ENCODE peak calls at places on chromosomes 16 and 17, in six cellular contexts. R, M, V, A, O and Y are unnamed samples.

GRCh38 chr17:56142781-56143180 is 10.5 kb upstream of the ANKFN1 start:
- DNase-seq in O (no peak), V (no peak), M (no peak), A (no peak), R (no peak), Y (no peak)

GRCh38 chr17:16381496-16381820 is 567 bp downstream of the UBB start:
- DNase-seq in V (no peak), A (no peak), M (no peak), R (no peak), O (no peak), Y (no peak)

GRCh38 chr17:34125921-34126320 is 129.2 kb upstream of the CCL2 start:
- DNase-seq in A (no peak), V (no peak), R (no peak), M (no peak), O (no peak), Y (no peak)

GRCh38 chr16:85754403-85754802 is 3.5 kb upstream of the C16orf74 start:
- DNase-seq in M (no peak), O (no peak), A (no peak), R (peak), V (no peak), Y (peak)

GRCh38 chr16:2004795-2005517 is 4.7 kb downstream of the ZNF598 start:
- DNase-seq in M (no peak), O (no peak), A (no peak), R (no peak), V (no peak), Y (peak)

GRCh38 chr16:70254095-70254964 is 2.6 kb upstream of the EXOSC6 start:
- DNase-seq in V (no peak), O (no peak), A (no peak), M (no peak), R (no peak), Y (no peak)

GRCh38 chr16:17499223-17499902 is 28.6 kb upstream of the XYLT1 start:
- DNase-seq in M (no peak), O (no peak), A (no peak), V (no peak), R (no peak), Y (no peak)

GRCh38 chr16:1773703-1774455 is 945 bp upstream of the MRPS34 start:
- DNase-seq in M (no peak), R (no peak), V (no peak), O (no peak), A (no peak), Y (no peak)

GRCh38 chr17:34637548-34638525 is 58.5 kb downstream of the TMEM132E start:
- DNase-seq in A (peak), O (peak), R (peak), M (peak), V (peak), Y (no peak)